ENCODE peak calls at places on chromosomes 4 and X, in seven cellular contexts. One of them, this sample, is unnamed.

GRCh38 chrX:137166591-137166990 is 132.8 kb upstream of the GPR101 start:
- DNase-seq in A549: no peak
- DNase-seq in uterus: no peak
- DNase-seq in body of pancreas: peak
- DNase-seq in IMR-90: no peak
- DNase-seq in Peyer's patch: no peak
- DNase-seq in vagina: no peak
- DNase-seq in this sample: peak

GRCh38 chr4:91127891-91128290 is 1000.7 kb downstream of the CCSER1 start:
- DNase-seq in A549: no peak
- DNase-seq in vagina: no peak
- DNase-seq in Peyer's patch: no peak
- DNase-seq in body of pancreas: no peak
- DNase-seq in IMR-90: no peak
- DNase-seq in uterus: no peak
- DNase-seq in this sample: no peak

GRCh38 chrX:121876316-121876715 is 828.9 kb downstream of the GLUD2 start:
- DNase-seq in vagina: no peak
- DNase-seq in body of pancreas: no peak
- DNase-seq in uterus: no peak
- DNase-seq in Peyer's patch: no peak
- DNase-seq in IMR-90: no peak
- DNase-seq in A549: no peak
- DNase-seq in this sample: no peak

GRCh38 chrX:63930140-63930539 is 145.1 kb upstream of the ARHGEF9 start:
- DNase-seq in uterus: no peak
- DNase-seq in body of pancreas: peak
- DNase-seq in IMR-90: no peak
- DNase-seq in A549: no peak
- DNase-seq in Peyer's patch: no peak
- DNase-seq in vagina: no peak
- DNase-seq in this sample: no peak

GRCh38 chrX:49192722-49193328 is 6.7 kb upstream of the PRICKLE3 start:
- DNase-seq in A549: no peak
- DNase-seq in Peyer's patch: no peak
- DNase-seq in body of pancreas: peak
- DNase-seq in vagina: no peak
- DNase-seq in IMR-90: peak
- DNase-seq in uterus: no peak
- DNase-seq in this sample: no peak

GRCh38 chr4:83723609-83724008 is 187.7 kb downstream of the GPAT3 start:
- DNase-seq in A549: no peak
- DNase-seq in vagina: no peak
- DNase-seq in body of pancreas: no peak
- DNase-seq in uterus: no peak
- DNase-seq in Peyer's patch: no peak
- DNase-seq in IMR-90: no peak
- DNase-seq in this sample: no peak

GRCh38 chrX:74613350-74614192 is 853 bp downstream of the RLIM start:
- DNase-seq in body of pancreas: peak
- DNase-seq in uterus: no peak
- DNase-seq in A549: peak
- DNase-seq in IMR-90: peak
- DNase-seq in Peyer's patch: no peak
- DNase-seq in vagina: no peak
- DNase-seq in this sample: peak

GRCh38 chr4:147370881-147371280 is 110.0 kb upstream of the EDNRA start:
- DNase-seq in uterus: no peak
- DNase-seq in vagina: no peak
- DNase-seq in A549: no peak
- DNase-seq in IMR-90: no peak
- DNase-seq in body of pancreas: no peak
- DNase-seq in Peyer's patch: peak
- DNase-seq in this sample: peak

GRCh38 chr4:87560802-87561201 is 31.6 kb upstream of the SPARCL1 start:
- DNase-seq in IMR-90: no peak
- DNase-seq in vagina: no peak
- DNase-seq in A549: no peak
- DNase-seq in uterus: no peak
- DNase-seq in body of pancreas: no peak
- DNase-seq in Peyer's patch: no peak
- DNase-seq in this sample: no peak

GRCh38 chrX:95071052-95071451 is 1397.0 kb downstream of the FAM133A start:
- DNase-seq in A549: no peak
- DNase-seq in Peyer's patch: no peak
- DNase-seq in uterus: no peak
- DNase-seq in IMR-90: no peak
- DNase-seq in vagina: no peak
- DNase-seq in body of pancreas: no peak
- DNase-seq in this sample: no peak

GRCh38 chrX:68571292-68572256 is 72.7 kb downstream of the YIPF6 start:
- DNase-seq in body of pancreas: peak
- DNase-seq in Peyer's patch: no peak
- DNase-seq in A549: peak
- DNase-seq in vagina: no peak
- DNase-seq in IMR-90: peak
- DNase-seq in uterus: no peak
- DNase-seq in this sample: no peak

GRCh38 chrX:53547668-53548067 is 113.5 kb upstream of the HSD17B10 start:
- DNase-seq in vagina: no peak
- DNase-seq in Peyer's patch: no peak
- DNase-seq in body of pancreas: no peak
- DNase-seq in uterus: no peak
- DNase-seq in IMR-90: no peak
- DNase-seq in A549: no peak
- DNase-seq in this sample: no peak

GRCh38 chr4:90246841-90247240 is 119.6 kb downstream of the CCSER1 start:
- DNase-seq in vagina: no peak
- DNase-seq in A549: no peak
- DNase-seq in Peyer's patch: no peak
- DNase-seq in IMR-90: no peak
- DNase-seq in uterus: no peak
- DNase-seq in body of pancreas: no peak
- DNase-seq in this sample: no peak

GRCh38 chr4:183256756-183257385 is 63.2 kb downstream of the CLDN22 start:
- DNase-seq in Peyer's patch: peak
- DNase-seq in body of pancreas: peak
- DNase-seq in IMR-90: peak
- DNase-seq in A549: peak
- DNase-seq in uterus: peak
- DNase-seq in vagina: no peak
- DNase-seq in this sample: peak

GRCh38 chr4:19927381-19927780 is 324.3 kb upstream of the SLIT2 start:
- DNase-seq in Peyer's patch: no peak
- DNase-seq in body of pancreas: no peak
- DNase-seq in vagina: no peak
- DNase-seq in IMR-90: peak
- DNase-seq in uterus: no peak
- DNase-seq in A549: no peak
- DNase-seq in this sample: no peak

GRCh38 chr4:126899382-126899801 is 733.4 kb upstream of the INTU start:
- DNase-seq in vagina: no peak
- DNase-seq in IMR-90: peak
- DNase-seq in uterus: no peak
- DNase-seq in body of pancreas: no peak
- DNase-seq in Peyer's patch: no peak
- DNase-seq in A549: no peak
- DNase-seq in this sample: no peak

GRCh38 chr4:124025423-124025822 is 628.8 kb downstream of the SPRY1 start:
- DNase-seq in Peyer's patch: no peak
- DNase-seq in A549: no peak
- DNase-seq in vagina: no peak
- DNase-seq in IMR-90: no peak
- DNase-seq in uterus: no peak
- DNase-seq in body of pancreas: no peak
- DNase-seq in this sample: no peak

GRCh38 chr4:125951275-125951887 is 636.6 kb downstream of the FAT4 start:
- DNase-seq in A549: no peak
- DNase-seq in Peyer's patch: no peak
- DNase-seq in uterus: no peak
- DNase-seq in body of pancreas: no peak
- DNase-seq in vagina: no peak
- DNase-seq in IMR-90: peak
- DNase-seq in this sample: no peak

GRCh38 chrX:147533426-147533825 is 378.3 kb upstream of the FMR1 start:
- DNase-seq in vagina: no peak
- DNase-seq in Peyer's patch: no peak
- DNase-seq in body of pancreas: no peak
- DNase-seq in uterus: no peak
- DNase-seq in A549: no peak
- DNase-seq in IMR-90: no peak
- DNase-seq in this sample: no peak

GRCh38 chr4:3239998-3240920 is 8.7 kb upstream of the MSANTD1 start:
- DNase-seq in uterus: no peak
- DNase-seq in Peyer's patch: no peak
- DNase-seq in A549: no peak
- DNase-seq in body of pancreas: peak
- DNase-seq in IMR-90: no peak
- DNase-seq in vagina: no peak
- DNase-seq in this sample: no peak

GRCh38 chr4:84647307-84647884 is 64.5 kb downstream of the CDS1 start:
- DNase-seq in Peyer's patch: no peak
- DNase-seq in IMR-90: no peak
- DNase-seq in A549: no peak
- DNase-seq in uterus: peak
- DNase-seq in vagina: no peak
- DNase-seq in body of pancreas: no peak
- DNase-seq in this sample: no peak

GRCh38 chr4:144962300-144962699 is 135.7 kb downstream of the ANAPC10 start:
- DNase-seq in vagina: no peak
- DNase-seq in body of pancreas: no peak
- DNase-seq in uterus: no peak
- DNase-seq in IMR-90: no peak
- DNase-seq in Peyer's patch: no peak
- DNase-seq in A549: no peak
- DNase-seq in this sample: no peak
- TF ChIP-seq CTCF in vagina: no peak
- TF ChIP-seq CTCF in body of pancreas: no peak
- TF ChIP-seq CTCF in uterus: no peak
- TF ChIP-seq CTCF in IMR-90: no peak
- TF ChIP-seq CTCF in Peyer's patch: no peak
- TF ChIP-seq CTCF in A549: no peak
- TF ChIP-seq CTCF in this sample: no peak

GRCh38 chr4:5618051-5619010 is 90.0 kb downstream of the EVC2 start:
- DNase-seq in uterus: no peak
- DNase-seq in A549: no peak
- DNase-seq in IMR-90: no peak
- DNase-seq in Peyer's patch: no peak
- DNase-seq in vagina: no peak
- DNase-seq in body of pancreas: no peak
- DNase-seq in this sample: no peak

GRCh38 chr4:5611656-5612187 is 96.6 kb downstream of the EVC2 start:
- DNase-seq in uterus: no peak
- DNase-seq in Peyer's patch: no peak
- DNase-seq in vagina: no peak
- DNase-seq in IMR-90: peak
- DNase-seq in A549: no peak
- DNase-seq in body of pancreas: no peak
- DNase-seq in this sample: no peak

GRCh38 chr4:5616331-5616950 is 91.9 kb downstream of the EVC2 start:
- DNase-seq in body of pancreas: no peak
- DNase-seq in A549: no peak
- DNase-seq in vagina: no peak
- DNase-seq in uterus: no peak
- DNase-seq in Peyer's patch: no peak
- DNase-seq in IMR-90: no peak
- DNase-seq in this sample: no peak

GRCh38 chr4:5619913-5620625 is 88.3 kb downstream of the EVC2 start:
- DNase-seq in IMR-90: no peak
- DNase-seq in A549: no peak
- DNase-seq in vagina: no peak
- DNase-seq in body of pancreas: no peak
- DNase-seq in Peyer's patch: no peak
- DNase-seq in uterus: no peak
- DNase-seq in this sample: no peak

DNA sequence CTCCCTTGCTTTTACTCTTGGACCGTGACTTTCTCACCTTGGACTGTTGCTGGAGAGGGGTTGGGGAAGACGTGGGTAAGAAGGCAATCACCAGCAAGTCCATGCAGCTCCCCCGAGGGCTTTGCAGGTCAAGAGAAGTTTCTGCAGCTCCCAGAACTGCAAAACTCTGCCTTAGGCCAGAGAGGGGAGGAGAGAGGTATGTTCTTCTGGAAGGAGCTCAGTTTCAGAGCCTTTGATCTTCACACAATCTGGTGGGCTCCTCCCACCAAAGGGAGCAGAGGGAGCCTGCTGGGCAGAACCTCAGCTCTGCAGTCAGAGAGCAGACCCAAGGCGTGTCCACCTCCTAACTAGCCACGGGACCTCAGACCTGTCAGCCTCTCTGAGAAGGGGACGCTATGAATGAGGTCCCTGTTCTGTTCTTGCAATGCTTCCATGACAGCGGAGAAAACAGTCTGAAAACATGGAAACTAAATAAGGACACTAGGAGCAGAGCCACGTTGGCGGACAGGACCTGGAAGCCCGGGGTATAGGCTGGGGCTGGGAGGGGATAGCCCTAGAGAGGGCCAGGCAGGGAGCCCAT is 92.8 kb downstream of the EVC2 start:
- DNase-seq in uterus: no peak
- DNase-seq in Peyer's patch: no peak
- DNase-seq in IMR-90: no peak
- DNase-seq in body of pancreas: no peak
- DNase-seq in A549: no peak
- DNase-seq in vagina: no peak
- DNase-seq in this sample: no peak
- TF ChIP-seq POLR2A in uterus: no peak
- TF ChIP-seq POLR2A in Peyer's patch: no peak
- TF ChIP-seq POLR2A in IMR-90: no peak
- TF ChIP-seq POLR2A in body of pancreas: no peak
- TF ChIP-seq POLR2A in A549: no peak
- TF ChIP-seq POLR2A in vagina: no peak
- TF ChIP-seq POLR2A in this sample: no peak

GRCh38 chr4:26108024-26108423 is 194.0 kb downstream of the SMIM20 start:
- DNase-seq in Peyer's patch: no peak
- DNase-seq in IMR-90: no peak
- DNase-seq in body of pancreas: no peak
- DNase-seq in uterus: no peak
- DNase-seq in vagina: no peak
- DNase-seq in A549: no peak
- DNase-seq in this sample: no peak
- TF ChIP-seq CTCF in Peyer's patch: no peak
- TF ChIP-seq CTCF in IMR-90: no peak
- TF ChIP-seq CTCF in body of pancreas: no peak
- TF ChIP-seq CTCF in uterus: no peak
- TF ChIP-seq CTCF in vagina: no peak
- TF ChIP-seq CTCF in A549: no peak
- TF ChIP-seq CTCF in this sample: no peak

GRCh38 chrX:118727686-118728339 is 407 bp downstream of the IL13RA1 start:
- DNase-seq in IMR-90: peak
- DNase-seq in uterus: peak
- DNase-seq in vagina: no peak
- DNase-seq in body of pancreas: peak
- DNase-seq in Peyer's patch: peak
- DNase-seq in A549: no peak
- DNase-seq in this sample: peak
- TF ChIP-seq POLR2A in IMR-90: peak
- TF ChIP-seq POLR2A in uterus: no peak
- TF ChIP-seq POLR2A in vagina: no peak
- TF ChIP-seq POLR2A in body of pancreas: no peak
- TF ChIP-seq POLR2A in Peyer's patch: peak
- TF ChIP-seq POLR2A in A549: no peak
- TF ChIP-seq POLR2A in this sample: no peak

GRCh38 chr4:100588076-100588475 is 70.3 kb upstream of the EMCN start:
- DNase-seq in vagina: no peak
- DNase-seq in body of pancreas: no peak
- DNase-seq in A549: no peak
- DNase-seq in Peyer's patch: no peak
- DNase-seq in IMR-90: no peak
- DNase-seq in uterus: no peak
- DNase-seq in this sample: no peak
- TF ChIP-seq CTCF in vagina: no peak
- TF ChIP-seq CTCF in body of pancreas: no peak
- TF ChIP-seq CTCF in A549: no peak
- TF ChIP-seq CTCF in Peyer's patch: no peak
- TF ChIP-seq CTCF in IMR-90: no peak
- TF ChIP-seq CTCF in uterus: no peak
- TF ChIP-seq CTCF in this sample: no peak

This sample was measured in stomach.